ENCODE peak calls at places on chromosome 3, in four cellular contexts. P is breast epithelium, I is HepG2, A is fibroblast of lung. C is an unnamed sample.

GRCh38 chr3:161409069-161409468 is 37.8 kb upstream of the SPTSSB start:
- DNase-seq in P (no peak), I (peak; percentile 55), A (peak; percentile 27), C (no peak)

GRCh38 chr3:10093678-10094077 is 14.4 kb downstream of the FANCD2OS start:
- DNase-seq in P (no peak), I (no peak), A (no peak), C (no peak)

GRCh38 chr3:59126436-59126835 is 76.6 kb upstream of the CFAP20DC start:
- DNase-seq in P (no peak), I (no peak), A (no peak), C (no peak)

GRCh38 chr3:106059953-106060517 is 191.2 kb upstream of the CBLB start:
- DNase-seq in P (no peak), I (no peak), A (no peak), C (no peak)

GRCh38 chr3:73324203-73325155 is 263.0 kb downstream of the EBLN2 start:
- DNase-seq in P (no peak), I (no peak), A (peak; percentile 35), C (no peak)

GRCh38 chr3:131917006-131917405 is 117.8 kb downstream of the CPNE4 start:
- DNase-seq in P (no peak), I (no peak), A (peak; percentile 13), C (no peak)

GRCh38 chr3:151037746-151038145 is 47.7 kb upstream of the MED12L start:
- DNase-seq in P (no peak), I (no peak), A (peak; percentile 98), C (no peak)

GRCh38 chr3:51671090-51672082 is at the start of gene TEX264:
- DNase-seq in P (peak; percentile 86), I (peak; percentile 77), A (peak; percentile 76), C (peak; percentile 87)

GRCh38 chr3:115931581-115931980 is 308.3 kb downstream of the GAP43 start:
- DNase-seq in P (no peak), I (no peak), A (peak; percentile 11), C (no peak)

GRCh38 chr3:127113571-127113891 is 79.4 kb upstream of the PRR23E start:
- DNase-seq in P (no peak), I (peak; percentile 95), A (no peak), C (no peak)

GRCh38 chr3:172643780-172644179 is 67.1 kb downstream of the NCEH1 start:
- DNase-seq in P (no peak), I (no peak), A (no peak), C (no peak)

GRCh38 chr3:32495085-32495484 is 7.6 kb downstream of the CMTM6 start:
- DNase-seq in P (no peak), I (no peak), A (no peak), C (no peak)

GRCh38 chr3:141739731-141740130 is 1.6 kb downstream of the RNF7 start:
- DNase-seq in P (no peak), I (no peak), A (no peak), C (no peak)

GRCh38 chr3:72288955-72289707 is 504.2 kb upstream of the PROK2 start:
- DNase-seq in P (peak; percentile 87), I (no peak), A (peak; percentile 88), C (no peak)

GRCh38 chr3:139346771-139347170 is 3.0 kb downstream of the MRPS22 start:
- DNase-seq in P (no peak), I (no peak), A (no peak), C (no peak)

GRCh38 chr3:98962951-98963350 is 61.5 kb upstream of the DCBLD2 start:
- DNase-seq in P (no peak), I (no peak), A (peak; percentile 70), C (no peak)

GRCh38 chr3:98961161-98962155 is 60.0 kb upstream of the DCBLD2 start:
- DNase-seq in P (no peak), I (no peak), A (peak; percentile 88), C (no peak)

GRCh38 chr3:98964784-98965183 is 63.3 kb upstream of the DCBLD2 start:
- DNase-seq in P (no peak), I (no peak), A (no peak), C (no peak)

GRCh38 chr3:98966434-98966833 is 64.9 kb upstream of the DCBLD2 start:
- DNase-seq in P (no peak), I (no peak), A (no peak), C (no peak)

GRCh38 chr3:98962189-98962930 is 60.9 kb upstream of the DCBLD2 start:
- DNase-seq in P (no peak), I (peak; percentile 52), A (peak; percentile 99), C (no peak)
- H3K27ac ChIP-seq in P (no peak overlapping the region), I (no peak overlapping the region), A (peak overlapping the region; percentile 85), C (no peak overlapping the region)

GRCh38 chr3:113275876-113276580 is 64.7 kb downstream of the BOC start:
- DNase-seq in P (peak; percentile 49), I (peak; percentile 76), A (peak; percentile 71), C (no peak)
- TF ChIP-seq CTCF in P (no peak), I (peak; percentile 57), A (peak; percentile 18), C (no peak)

GRCh38 chr3:50090985-50091384 is 2.3 kb downstream of the RBM5 start:
- DNase-seq in P (no peak), I (no peak), A (no peak), C (no peak)
- H3K4me3 ChIP-seq in P (no peak overlapping the region), I (no peak overlapping the region), A (peak overlapping the region; percentile 98), C (no peak overlapping the region)

GRCh38 chr3:118907909-118908308 is 126.7 kb downstream of the IGSF11 start:
- DNase-seq in P (no peak), I (no peak), A (no peak), C (no peak)
- H3K27ac ChIP-seq in P (no peak overlapping the region), I (no peak overlapping the region), A (no peak overlapping the region), C (no peak overlapping the region)

GRCh38 chr3:177357352-177358084 is 160.2 kb upstream of the TBL1XR1 start:
- DNase-seq in P (no peak), I (peak; percentile 88), A (peak; percentile 96), C (peak; percentile 42)
- TF ChIP-seq CTCF in P (no peak), I (no peak), A (no peak), C (no peak)

GRCh38 chr3:192917258-192917507 is 473 bp downstream of the MB21D2 start:
- DNase-seq in P (no peak), I (no peak), A (no peak), C (no peak)
- H3K4me3 ChIP-seq in P (peak overlapping the region; percentile 80), I (peak overlapping the region; percentile 94), A (peak overlapping the region; percentile 89), C (peak overlapping the region; percentile 74)

GRCh38 chr3:19932422-19932821 is 1.6 kb downstream of the EFHB start:
- DNase-seq in P (no peak), I (no peak), A (no peak), C (no peak)

GRCh38 chr3:19931767-19932188 is 2.2 kb downstream of the EFHB start:
- DNase-seq in P (no peak), I (no peak), A (peak; percentile 26), C (no peak)

GRCh38 chr3:19934098-19934566 is at the start of gene EFHB:
- DNase-seq in P (no peak), I (peak; percentile 39), A (peak; percentile 14), C (no peak)

GRCh38 chr3:19940643-19941042 is 6.3 kb upstream of the RAB5A start:
- DNase-seq in P (no peak), I (no peak), A (no peak), C (no peak)

DNA sequence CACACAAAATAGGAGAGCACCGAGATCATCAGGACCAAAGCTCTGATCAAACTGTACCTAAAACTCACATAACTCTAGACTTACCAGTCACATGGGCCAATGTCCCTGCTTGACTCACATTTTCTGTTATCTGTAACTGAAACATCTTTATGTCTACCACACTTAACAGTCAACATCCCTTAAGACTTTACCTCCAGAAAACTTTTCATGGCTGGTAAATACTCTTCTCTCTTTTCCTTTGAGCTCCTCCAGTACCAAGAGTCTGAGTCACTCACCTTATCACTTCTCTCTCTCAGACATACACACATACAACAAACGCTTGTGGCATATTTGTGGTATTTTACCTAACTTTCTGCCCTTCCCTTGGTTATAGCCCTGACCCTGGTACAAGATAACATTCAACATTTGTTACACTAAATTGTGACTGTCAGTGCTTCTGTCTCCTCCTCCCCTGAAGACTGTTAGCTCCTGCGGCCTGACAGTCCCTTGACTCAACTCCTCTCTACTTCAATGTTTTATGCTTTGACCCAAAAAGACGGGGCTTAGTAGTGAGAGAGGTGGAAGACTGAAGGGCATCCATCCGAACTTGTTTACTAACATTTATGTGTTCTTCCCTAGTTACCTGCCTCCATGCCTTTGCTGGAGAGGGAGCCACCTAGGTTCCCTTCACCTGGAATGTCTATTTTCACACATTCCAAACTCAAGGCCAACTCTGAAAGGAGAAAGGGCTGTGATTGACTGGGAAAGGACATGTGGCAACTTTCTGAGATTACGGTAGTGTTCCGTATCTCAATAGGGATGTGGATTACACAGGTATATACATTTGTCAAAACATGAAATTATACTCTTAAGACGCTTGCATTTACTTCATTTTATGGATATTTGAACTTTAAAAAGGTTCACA is 3.7 kb upstream of the EFHB start:
- DNase-seq in P (no peak), I (peak; percentile 40), A (peak; percentile 86), C (no peak)
- H3K27ac ChIP-seq in P (no peak overlapping the region), I (no peak overlapping the region), A (no peak overlapping the region), C (no peak overlapping the region)

GRCh38 chr3:101850327-101851048 is 1.2 kb downstream of the NFKBIZ start:
- DNase-seq in P (no peak), I (no peak), A (peak; percentile 75), C (no peak)

GRCh38 chr3:101848754-101849713 is at the start of gene NFKBIZ:
- DNase-seq in P (peak; percentile 96), I (peak; percentile 85), A (peak; percentile 92), C (peak; percentile 93)

GRCh38 chr3:101848326-101848725 is 988 bp upstream of the NFKBIZ start:
- DNase-seq in P (no peak), I (peak; percentile 92), A (no peak), C (no peak)

GRCh38 chr3:101851072-101851471 is 1.8 kb downstream of the NFKBIZ start:
- DNase-seq in P (no peak), I (no peak), A (no peak), C (no peak)

DNA sequence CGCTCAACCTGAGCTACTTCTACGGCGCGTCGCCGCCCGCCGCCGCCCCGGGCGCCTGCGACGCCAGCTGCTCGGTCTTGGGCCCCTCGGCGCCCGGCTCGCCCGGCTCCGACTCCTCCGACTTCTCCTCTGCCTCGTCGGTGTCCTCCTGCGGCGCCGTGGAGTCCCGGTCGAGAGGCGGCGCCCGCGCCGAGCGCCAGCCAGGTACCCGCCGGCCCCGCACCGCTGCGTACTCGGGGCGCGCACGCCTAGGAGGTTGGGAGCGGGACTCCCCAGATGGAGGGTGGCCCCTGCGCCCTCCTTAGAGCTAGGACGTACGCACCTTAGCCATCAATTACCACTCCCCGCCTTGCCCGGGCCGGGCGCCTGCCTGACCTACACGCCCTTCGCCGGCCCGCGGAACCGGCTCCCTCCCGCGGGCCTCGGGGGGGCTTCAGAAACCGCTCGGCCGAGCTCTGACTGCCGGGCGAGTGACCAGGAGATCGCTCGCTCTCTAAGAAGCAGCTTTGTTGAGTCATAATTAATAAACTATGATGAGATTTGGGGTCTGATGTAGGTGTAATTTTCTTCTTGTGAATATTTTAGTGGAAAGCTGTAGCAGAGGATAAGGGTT is 506 bp downstream of the NFKBIZ start:
- DNase-seq in P (no peak), I (no peak), A (no peak), C (no peak)
- TF ChIP-seq CTCF in P (no peak), I (peak; percentile 23), A (no peak), C (no peak)

GRCh38 chr3:27323087-27323570 is 46.1 kb downstream of the NEK10 start:
- DNase-seq in P (no peak), I (no peak), A (no peak), C (no peak)

GRCh38 chr3:27322634-27323033 is 46.5 kb downstream of the NEK10 start:
- DNase-seq in P (no peak), I (no peak), A (no peak), C (no peak)

GRCh38 chr3:27319847-27320526 is 49.2 kb downstream of the NEK10 start:
- DNase-seq in P (peak; percentile 40), I (no peak), A (no peak), C (peak; percentile 61)

GRCh38 chr3:27317096-27317495 is 52.1 kb downstream of the NEK10 start:
- DNase-seq in P (no peak), I (peak; percentile 87), A (no peak), C (no peak)

GRCh38 chr3:27319304-27319703 is 49.9 kb downstream of the NEK10 start:
- DNase-seq in P (no peak), I (peak; percentile 19), A (no peak), C (no peak)
- H3K4me3 ChIP-seq in P (no peak overlapping the region), I (no peak overlapping the region), A (no peak overlapping the region), C (no peak overlapping the region)

C was measured in gastrocnemius medialis.